ENCODE peak calls at places on chromosomes 12 and 14, in nine cellular contexts. W is Peyer's patch; O is breast epithelium; T is CD8-positive, alpha-beta T cell; P is naive thymus-derived CD4-positive, alpha-beta T cell; D is heart right ventricle; A is Karpas-422; Q is effector memory CD4-positive, alpha-beta T cell; L is HepG2. F is an unnamed sample. For H3K4me1 and H3K9me3, the result is how much of the 10 kb centered on the place peaks cover.

GRCh38 chr14:50082784-50083466 is 33.4 kb downstream of the VCPKMT start:
- DNase-seq in W (no peak), O (no peak), T (peak), P (peak), D (no peak), A (no peak), Q (peak), L (no peak), F (no peak)

GRCh38 chr12:7666595-7666994 is 887 bp upstream of the APOBEC1 start:
- DNase-seq in W (no peak), O (no peak), T (no peak), P (no peak), D (no peak), A (no peak), Q (no peak), L (peak), F (peak)

GRCh38 chr12:46585854-46586621 is 213.5 kb upstream of the SLC38A2 start:
- DNase-seq in W (peak), O (no peak), T (peak), P (peak), D (no peak), A (no peak), Q (no peak), L (peak), F (peak)

GRCh38 chr12:6903712-6904111 is 910 bp upstream of the LRRC23 start:
- DNase-seq in W (no peak), O (no peak), T (no peak), P (no peak), D (no peak), A (no peak), Q (no peak), L (no peak), F (no peak)

GRCh38 chr14:23829736-23830474 is 123.7 kb upstream of the DHRS4 start:
- DNase-seq in W (no peak), O (no peak), T (no peak), P (no peak), D (no peak), A (no peak), Q (no peak), L (peak), F (peak)

GRCh38 chr12:75996907-75997447 is 34.6 kb downstream of the PHLDA1 start:
- DNase-seq in W (no peak), O (no peak), T (no peak), P (no peak), D (no peak), A (no peak), Q (no peak), L (no peak), F (no peak)

GRCh38 chr12:22377731-22378496 is 43.4 kb upstream of the ST8SIA1 start:
- DNase-seq in W (no peak), O (no peak), T (no peak), P (no peak), D (no peak), A (no peak), Q (no peak), L (no peak), F (no peak)

GRCh38 chr14:100566119-100566518 is 21.1 kb downstream of the BEGAIN start:
- DNase-seq in W (peak), O (no peak), T (no peak), P (no peak), D (no peak), A (no peak), Q (no peak), L (no peak), F (peak)

GRCh38 chr12:84336231-84336630 is 576.4 kb downstream of the SLC6A15 start:
- DNase-seq in W (no peak), O (no peak), T (no peak), P (no peak), D (no peak), A (no peak), Q (no peak), L (no peak), F (no peak)

GRCh38 chr12:106149096-106149784 is 10.5 kb upstream of the NUAK1 start:
- DNase-seq in W (no peak), O (no peak), T (no peak), P (no peak), D (no peak), A (peak), Q (no peak), L (no peak), F (peak)

GRCh38 chr14:81727243-81727642 is 193.6 kb upstream of the SEL1L start:
- DNase-seq in W (no peak), O (no peak), T (no peak), P (no peak), D (no peak), A (no peak), Q (no peak), L (no peak), F (no peak)

GRCh38 chr12:67364228-67364627 is 95.1 kb downstream of the CAND1 start:
- DNase-seq in W (no peak), O (no peak), T (no peak), P (no peak), D (no peak), A (no peak), Q (no peak), L (no peak), F (no peak)

GRCh38 chr12:88362439-88362838 is 217.8 kb downstream of the KITLG start:
- DNase-seq in W (no peak), O (no peak), T (no peak), P (no peak), D (no peak), A (no peak), Q (no peak), L (no peak), F (no peak)

GRCh38 chr14:67586302-67586701 is 13.8 kb downstream of the PIGH start:
- DNase-seq in W (no peak), O (no peak), T (no peak), P (no peak), D (no peak), A (no peak), Q (no peak), L (no peak), F (no peak)

GRCh38 chr12:98126637-98127335 is 388.6 kb upstream of the TMPO start:
- DNase-seq in W (no peak), O (no peak), T (no peak), P (no peak), D (no peak), A (no peak), Q (no peak), L (peak), F (no peak)
- H3K27ac ChIP-seq in W (no peak), O (no peak), T (no peak), P (no peak), D (peak), A (no peak), Q (no peak), L (no peak), F (no peak)

GRCh38 chr14:104973215-104974145 is 4.7 kb downstream of the AHNAK2 start:
- DNase-seq in W (peak), O (peak), T (no peak), P (no peak), D (peak), A (no peak), Q (no peak), L (no peak), F (peak)

GRCh38 chr14:104974665-104975390 is 3.3 kb downstream of the AHNAK2 start:
- DNase-seq in W (peak), O (no peak), T (no peak), P (no peak), D (no peak), A (no peak), Q (no peak), L (no peak), F (no peak)

GRCh38 chr14:104972301-104973211 is 5.6 kb downstream of the AHNAK2 start:
- DNase-seq in W (peak), O (peak), T (no peak), P (no peak), D (no peak), A (no peak), Q (no peak), L (no peak), F (peak)

GRCh38 chr14:104975481-104976197 is 2.5 kb downstream of the AHNAK2 start:
- DNase-seq in W (no peak), O (no peak), T (no peak), P (no peak), D (no peak), A (peak), Q (no peak), L (no peak), F (no peak)

GRCh38 chr14:104974146-104974541 is 4.0 kb downstream of the AHNAK2 start:
- DNase-seq in W (no peak), O (no peak), T (no peak), P (no peak), D (no peak), A (no peak), Q (no peak), L (no peak), F (no peak)
- H3K4me1 ChIP-seq in W (under half), O (half or more), T (under half), P (under half), D (half or more), A (under half), Q (under half), L (under half), F (under half)

GRCh38 chr12:3107954-3108353 is 30.8 kb downstream of the TSPAN9 start:
- DNase-seq in W (no peak), O (no peak), T (no peak), P (no peak), D (no peak), A (no peak), Q (no peak), L (no peak), F (no peak)
- H3K9me3 ChIP-seq in W (under half), O (under half), T (under half), P (under half), D (under half), A (under half), Q (under half), L (under half), F (under half)

DNA sequence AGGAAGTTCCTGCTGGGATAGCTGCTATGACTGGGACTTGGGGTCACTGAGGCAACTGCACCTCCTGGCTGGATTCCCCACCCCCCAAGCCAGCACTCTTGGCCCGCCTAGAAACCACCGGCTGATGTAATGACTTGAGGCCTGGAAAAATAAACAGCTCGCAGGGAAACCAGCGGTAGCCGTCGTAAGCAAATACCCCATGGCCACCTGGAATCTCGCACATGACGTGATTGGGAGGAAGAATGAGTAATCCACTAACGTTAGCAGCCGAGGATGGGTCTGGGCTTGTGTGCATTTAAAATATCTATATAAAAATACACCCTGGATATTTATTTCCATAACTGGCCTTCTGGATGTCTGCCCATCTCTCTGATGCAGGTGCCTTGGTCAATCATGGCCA is 120.0 kb downstream of the SMOC1 start:
- DNase-seq in W (no peak), O (peak), T (no peak), P (no peak), D (no peak), A (no peak), Q (no peak), L (no peak), F (no peak)
- H3K27ac ChIP-seq in W (no peak), O (peak), T (no peak), P (no peak), D (no peak), A (no peak), Q (no peak), L (no peak), F (no peak)

GRCh38 chr14:64723691-64724577 is 19.7 kb downstream of the PLEKHG3 start:
- DNase-seq in W (peak), O (no peak), T (no peak), P (no peak), D (no peak), A (no peak), Q (peak), L (no peak), F (no peak)

GRCh38 chr14:64721391-64721791 is 17.2 kb downstream of the PLEKHG3 start:
- DNase-seq in W (peak), O (peak), T (no peak), P (no peak), D (peak), A (no peak), Q (no peak), L (no peak), F (peak)

GRCh38 chr14:64722842-64723447 is 18.7 kb downstream of the PLEKHG3 start:
- DNase-seq in W (peak), O (no peak), T (no peak), P (no peak), D (no peak), A (no peak), Q (no peak), L (no peak), F (no peak)

GRCh38 chr14:64720190-64720589 is 16.0 kb downstream of the PLEKHG3 start:
- DNase-seq in W (peak), O (peak), T (no peak), P (no peak), D (no peak), A (no peak), Q (no peak), L (peak), F (peak)

DNA sequence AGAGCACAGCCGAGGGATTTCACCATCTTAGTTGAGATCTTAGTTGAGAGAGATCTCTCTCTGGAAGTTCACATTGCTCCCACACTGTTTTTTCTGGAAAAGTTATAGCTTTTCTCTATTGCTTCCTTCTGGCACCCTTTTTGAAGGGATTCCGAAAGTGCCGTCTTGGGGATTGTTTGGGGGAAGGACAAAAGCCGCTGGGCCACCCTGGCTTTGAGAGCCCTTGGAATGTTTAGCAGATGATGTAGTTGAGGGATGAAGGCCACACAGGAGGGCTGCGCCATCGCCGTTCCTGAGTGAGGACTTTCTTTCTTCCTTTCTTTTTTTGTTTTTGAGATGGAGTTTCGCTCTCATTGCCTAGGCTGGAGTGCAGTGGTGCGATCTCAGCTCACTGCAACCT is 17.7 kb downstream of the PLEKHG3 start:
- DNase-seq in W (peak), O (peak), T (no peak), P (no peak), D (no peak), A (no peak), Q (no peak), L (no peak), F (no peak)
- H3K4me1 ChIP-seq in W (under half), O (under half), T (under half), P (under half), D (half or more), A (under half), Q (half or more), L (half or more), F (half or more)

GRCh38 chr12:132342322-132342721 is 12.9 kb upstream of the GALNT9 start:
- DNase-seq in W (no peak), O (no peak), T (no peak), P (no peak), D (no peak), A (no peak), Q (no peak), L (peak), F (no peak)
- H3K9me3 ChIP-seq in W (under half), O (under half), T (under half), P (under half), D (under half), A (under half), Q (under half), L (under half), F (under half)

GRCh38 chr12:113894717-113895116 is 71.4 kb downstream of the RBM19 start:
- DNase-seq in W (no peak), O (no peak), T (no peak), P (no peak), D (no peak), A (no peak), Q (no peak), L (no peak), F (no peak)
- H3K27ac ChIP-seq in W (no peak), O (no peak), T (no peak), P (no peak), D (no peak), A (no peak), Q (no peak), L (no peak), F (no peak)

GRCh38 chr14:79491161-79491560 is 720.1 kb downstream of the DIO2 start:
- DNase-seq in W (no peak), O (no peak), T (no peak), P (no peak), D (no peak), A (no peak), Q (no peak), L (no peak), F (no peak)
- H3K4me1 ChIP-seq in W (under half), O (under half), T (under half), P (under half), D (under half), A (under half), Q (under half), L (under half), F (under half)

GRCh38 chr12:79858518-79858917 is 76.4 kb downstream of the PPP1R12A start:
- DNase-seq in W (no peak), O (no peak), T (no peak), P (no peak), D (no peak), A (no peak), Q (no peak), L (peak), F (no peak)

DNA sequence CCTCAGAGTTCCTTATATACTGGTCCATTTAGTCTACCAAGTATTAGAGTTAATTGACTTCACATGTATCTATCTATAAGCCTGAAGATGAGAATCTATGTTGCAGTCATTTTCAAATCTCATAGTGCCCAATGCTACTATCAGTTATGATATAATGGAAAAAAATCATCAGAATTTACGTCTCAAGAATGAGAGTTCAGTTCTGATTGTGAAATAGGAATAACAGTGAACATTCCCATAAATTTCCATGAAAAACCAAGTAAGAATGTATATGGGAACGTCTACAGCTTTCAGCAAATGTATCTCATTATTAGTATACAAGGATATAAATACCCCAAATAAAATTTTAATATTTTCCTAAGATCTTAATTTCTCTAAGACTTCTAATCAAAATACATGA is 77.2 kb downstream of the PPP1R12A start:
- DNase-seq in W (no peak), O (no peak), T (no peak), P (no peak), D (no peak), A (no peak), Q (no peak), L (no peak), F (no peak)
- H3K9me3 ChIP-seq in W (under half), O (under half), T (under half), P (under half), D (under half), A (under half), Q (under half), L (under half), F (under half)